ENCODE peak calls at places on chromosomes 3 and 15, in six cellular contexts. V is colonic mucosa; O is hepatic stellate cell; Z is T47D; B is CD4-positive, alpha-beta memory T cell; W is epithelial cell of proximal tubule. A is an unnamed sample.
A peak's percentile ranks its signal among the peaks of the same experiment; 100 is the strongest.

GRCh38 chr3:128360705-128361271 is 105.9 kb downstream of the DNAJB8 start:
- DNase-seq in V (no peak), O (peak; percentile 50), Z (no peak), B (no peak), W (no peak), A (no peak)

GRCh38 chr15:93382196-93382820 is 293.3 kb upstream of the RGMA start:
- DNase-seq in V (no peak), O (no peak), Z (no peak), B (no peak), W (no peak), A (peak; percentile 51)

GRCh38 chr15:57545995-57546394 is 45.7 kb upstream of the MYZAP start:
- DNase-seq in V (no peak), O (no peak), Z (no peak), B (no peak), W (no peak), A (no peak)

GRCh38 chr15:101242160-101242998 is 9.5 kb downstream of the CHSY1 start:
- DNase-seq in V (no peak), O (no peak), Z (no peak), B (peak; percentile 78), W (no peak), A (no peak)

GRCh38 chr3:71831599-71831998 is 46.7 kb upstream of the PROK2 start:
- DNase-seq in V (no peak), O (no peak), Z (no peak), B (no peak), W (no peak), A (no peak)

GRCh38 chr3:160401301-160402095 is 2.0 kb downstream of the SMC4 start:
- DNase-seq in V (peak; percentile 37), O (peak; percentile 64), Z (no peak), B (no peak), W (no peak), A (no peak)

GRCh38 chr3:60708191-60708975 is 542.9 kb downstream of the FHIT start:
- DNase-seq in V (no peak), O (peak; percentile 4), Z (no peak), B (no peak), W (peak; percentile 47), A (no peak)

GRCh38 chr15:52440414-52440813 is 88.3 kb downstream of the MYO5A start:
- DNase-seq in V (no peak), O (no peak), Z (no peak), B (no peak), W (no peak), A (no peak)

GRCh38 chr3:169147246-169148008 is 516.1 kb downstream of the MECOM start:
- DNase-seq in V (peak; percentile 68), O (peak; percentile 62), Z (peak; percentile 66), B (no peak), W (no peak), A (no peak)

GRCh38 chr3:138361561-138361971 is 13.2 kb downstream of the MRAS start:
- DNase-seq in V (no peak), O (no peak), Z (no peak), B (no peak), W (peak; percentile 84), A (no peak)

GRCh38 chr3:150763122-150763840 is at the start of gene SIAH2:
- DNase-seq in V (peak; percentile 94), O (peak; percentile 93), Z (peak; percentile 95), B (peak; percentile 94), W (no peak), A (peak; percentile 73)

GRCh38 chr3:147157629-147158028 is 248.7 kb downstream of the ZIC4 start:
- DNase-seq in V (no peak), O (no peak), Z (no peak), B (no peak), W (no peak), A (no peak)

GRCh38 chr3:133408366-133408765 is 8.5 kb downstream of the BFSP2 start:
- DNase-seq in V (no peak), O (peak; percentile 56), Z (no peak), B (no peak), W (no peak), A (no peak)

GRCh38 chr3:146612015-146612414 is 6.9 kb upstream of the PLSCR5 start:
- DNase-seq in V (no peak), O (no peak), Z (no peak), B (no peak), W (no peak), A (no peak)

GRCh38 chr3:152243301-152243711 is 25.4 kb upstream of the MBNL1 start:
- DNase-seq in V (no peak), O (no peak), Z (no peak), B (peak; percentile 53), W (no peak), A (no peak)

GRCh38 chr15:98562361-98562791 is 86.0 kb upstream of the IGF1R start:
- DNase-seq in V (no peak), O (no peak), Z (no peak), B (no peak), W (no peak), A (no peak)

GRCh38 chr3:112604536-112604935 is 36.4 kb downstream of the CCDC80 start:
- DNase-seq in V (no peak), O (peak; percentile 38), Z (no peak), B (no peak), W (no peak), A (no peak)

GRCh38 chr3:16329792-16330061 is 64.7 kb downstream of the OXNAD1 start:
- DNase-seq in V (no peak), O (no peak), Z (no peak), B (no peak), W (no peak), A (no peak)

GRCh38 chr3:10944866-10945265 is 47.7 kb upstream of the SLC6A1 start:
- DNase-seq in V (no peak), O (no peak), Z (no peak), B (no peak), W (no peak), A (no peak)

GRCh38 chr15:39974656-39975230 is 40.8 kb downstream of the EIF2AK4 start:
- DNase-seq in V (no peak), O (no peak), Z (no peak), B (no peak), W (no peak), A (peak; percentile 93)

GRCh38 chr3:95923496-95924210 is 890.7 kb upstream of the EPHA6 start:
- DNase-seq in V (peak; percentile 53), O (peak; percentile 32), Z (no peak), B (no peak), W (peak; percentile 96), A (no peak)

GRCh38 chr3:186643493-186643892 is 3.3 kb downstream of the FETUB start:
- DNase-seq in V (no peak), O (no peak), Z (no peak), B (no peak), W (no peak), A (no peak)

GRCh38 chr15:88651293-88651692 is 12.5 kb downstream of the ISG20 start:
- DNase-seq in V (peak; percentile 10), O (no peak), Z (no peak), B (no peak), W (no peak), A (no peak)

GRCh38 chr15:78540135-78540954 is at the start of gene PSMA4:
- DNase-seq in V (peak; percentile 95), O (peak; percentile 93), Z (peak; percentile 70), B (peak; percentile 94), W (peak; percentile 25), A (no peak)

GRCh38 chr15:84638103-84638502 is 16.0 kb downstream of the WDR73 start:
- DNase-seq in V (no peak), O (no peak), Z (no peak), B (no peak), W (no peak), A (no peak)

GRCh38 chr3:172836390-172836997 is 86.0 kb downstream of the ECT2 start:
- DNase-seq in V (peak; percentile 45), O (no peak), Z (no peak), B (no peak), W (no peak), A (peak; percentile 8)

GRCh38 chr15:88247914-88248313 is 8.6 kb downstream of the NTRK3 start:
- DNase-seq in V (no peak), O (no peak), Z (no peak), B (no peak), W (no peak), A (no peak)

GRCh38 chr3:128242818-128243601 is 89.7 kb downstream of the EEFSEC start:
- DNase-seq in V (no peak), O (peak; percentile 47), Z (no peak), B (peak; percentile 12), W (no peak), A (no peak)

GRCh38 chr15:97759363-97759762 is 201.1 kb upstream of the ARRDC4 start:
- DNase-seq in V (no peak), O (no peak), Z (no peak), B (no peak), W (no peak), A (no peak)

GRCh38 chr3:63351159-63352007 is 73.3 kb downstream of the SYNPR start:
- DNase-seq in V (peak; percentile 35), O (peak; percentile 31), Z (peak; percentile 7), B (no peak), W (peak; percentile 19), A (peak; percentile 30)